ENCODE peak calls at places on chromosomes 7 and 10, in nine cellular contexts. P is chondrocyte; L is fibroblast of lung; R is mammary epithelial cell; N is activated CD8-positive, alpha-beta T cell treated with anti-CD3 and anti-CD28 coated beads for 36 hours; G is CD4-positive, alpha-beta T cell; T is HFFc6; A is cardiac muscle cell; O is AG10803. U is an unnamed sample.

GRCh38 chr7:1271046-1271445 is 38.4 kb downstream of the UNCX start:
- DNase-seq in N (no peak), T (no peak), R (no peak), O (no peak), P (peak), A (no peak), G (no peak), L (no peak), U (no peak)

GRCh38 chr7:81231203-81231922 is 312.5 kb upstream of the SEMA3C start:
- DNase-seq in O (no peak), G (no peak), A (no peak), P (no peak), T (no peak), L (no peak), R (no peak), N (no peak), U (no peak)

GRCh38 chr10:44863344-44864041 is 47.6 kb upstream of the TMEM72 start:
- DNase-seq in P (no peak), L (no peak), G (no peak), N (no peak), R (no peak), T (no peak), O (no peak), A (no peak), U (peak)

GRCh38 chr10:3906511-3907111 is 121.6 kb upstream of the KLF6 start:
- DNase-seq in G (no peak), L (peak), N (no peak), P (no peak), T (no peak), R (no peak), A (no peak), O (peak), U (no peak)

GRCh38 chr10:12869427-12869826 is 132.1 kb downstream of the CCDC3 start:
- DNase-seq in N (no peak), T (no peak), O (no peak), G (no peak), L (no peak), A (peak), R (no peak), P (no peak), U (no peak)

GRCh38 chr10:100729877-100730738 is 15.3 kb upstream of the PAX2 start:
- DNase-seq in R (no peak), G (no peak), A (no peak), N (no peak), O (no peak), P (no peak), L (no peak), T (no peak), U (no peak)

GRCh38 chr10:94747137-94747536 is 15.3 kb upstream of the CYP2C19 start:
- DNase-seq in G (no peak), O (no peak), R (no peak), L (no peak), A (no peak), T (no peak), N (no peak), P (no peak), U (no peak)

GRCh38 chr10:62527019-62527827 is 153.1 kb downstream of the ZNF365 start:
- DNase-seq in A (peak), N (peak), P (no peak), G (no peak), R (no peak), L (no peak), T (no peak), O (no peak), U (no peak)

GRCh38 chr7:50681451-50682045 is 101.1 kb downstream of the GRB10 start:
- DNase-seq in T (no peak), A (no peak), L (no peak), P (no peak), O (no peak), R (no peak), G (no peak), N (no peak), U (no peak)

GRCh38 chr7:46682841-46683624 is 762.0 kb upstream of the IGFBP3 start:
- DNase-seq in A (no peak), O (peak), L (peak), G (no peak), N (no peak), T (peak), P (no peak), R (peak), U (no peak)

GRCh38 chr7:64869912-64870562 is 33.0 kb upstream of the ZNF273 start:
- DNase-seq in N (no peak), A (no peak), G (no peak), P (peak), R (no peak), T (no peak), O (no peak), L (no peak), U (peak)

GRCh38 chr10:119691726-119692125 is 34.1 kb upstream of the INPP5F start:
- DNase-seq in P (no peak), A (no peak), N (no peak), L (no peak), G (no peak), R (no peak), O (no peak), T (no peak), U (no peak)

GRCh38 chr10:47457826-47458225 is 26.1 kb downstream of the ANXA8 start:
- DNase-seq in N (no peak), T (no peak), P (peak), A (no peak), G (no peak), R (no peak), L (no peak), O (no peak), U (peak)

GRCh38 chr7:17674166-17674955 is 265.9 kb downstream of the SNX13 start:
- DNase-seq in O (peak), N (no peak), L (no peak), T (no peak), G (no peak), P (no peak), A (no peak), R (peak), U (no peak)

GRCh38 chr7:118762451-118762850 is 537.9 kb downstream of the ANKRD7 start:
- DNase-seq in R (no peak), G (no peak), A (no peak), L (no peak), P (no peak), N (no peak), T (no peak), O (no peak), U (no peak)

GRCh38 chr10:77359287-77359691 is 278.3 kb downstream of the KCNMA1 start:
- DNase-seq in O (no peak), P (no peak), G (no peak), N (no peak), R (no peak), L (no peak), A (no peak), T (no peak), U (no peak)

GRCh38 chr10:87862644-87863101 is 660 bp downstream of the KLLN start:
- DNase-seq in R (no peak), T (peak), L (no peak), A (no peak), G (no peak), N (peak), P (no peak), O (no peak), U (no peak)

GRCh38 chr7:64951250-64951848 is 39.5 kb downstream of the ZNF117 start:
- DNase-seq in L (peak), G (no peak), T (peak), P (no peak), N (no peak), R (peak), A (peak), O (peak), U (no peak)

GRCh38 chr7:24907311-24907886 is 72.6 kb downstream of the OSBPL3 start:
- DNase-seq in P (no peak), A (peak), R (peak), G (no peak), O (no peak), N (peak), T (peak), L (peak), U (no peak)

GRCh38 chr10:71486465-71487114 is 89.9 kb downstream of the CDH23 start:
- DNase-seq in T (peak), G (no peak), N (peak), P (no peak), R (peak), A (peak), L (peak), O (peak), U (no peak)

GRCh38 chr10:104648421-104648820 is 7.3 kb downstream of the SORCS3 start:
- DNase-seq in G (no peak), O (no peak), L (no peak), P (no peak), A (no peak), T (no peak), R (no peak), N (no peak), U (no peak)

GRCh38 chr10:118568327-118568848 is 27.1 kb downstream of the PRLHR start:
- DNase-seq in N (peak), R (peak), G (peak), L (peak), P (no peak), O (peak), T (peak), A (peak), U (peak)

GRCh38 chr7:29442146-29442545 is 121.5 kb upstream of the PRR15 start:
- DNase-seq in O (no peak), G (no peak), R (peak), N (no peak), P (no peak), T (no peak), A (peak), L (peak), U (no peak)

GRCh38 chr10:44982496-44982895 is 3.9 kb upstream of the DEPP1 start:
- DNase-seq in T (no peak), G (no peak), N (no peak), R (no peak), A (no peak), L (no peak), O (no peak), P (no peak), U (no peak)

GRCh38 chr7:99820408-99821027 is 7.3 kb upstream of the CYP3A43 start:
- DNase-seq in G (no peak), N (no peak), R (no peak), O (no peak), T (no peak), P (no peak), A (no peak), L (no peak), U (no peak)

GRCh38 chr7:114879554-114879953 is 42.3 kb upstream of the MDFIC start:
- DNase-seq in R (no peak), A (no peak), L (peak), G (no peak), N (no peak), P (no peak), O (peak), T (peak), U (no peak)

GRCh38 chr7:74542558-74543117 is 88.9 kb downstream of the GTF2IRD1 start:
- DNase-seq in N (no peak), T (no peak), O (no peak), R (peak), P (no peak), A (peak), G (no peak), L (peak), U (no peak)

GRCh38 chr10:101297901-101298451 is 56.0 kb upstream of the BTRC start:
- DNase-seq in N (peak), O (peak), G (peak), R (peak), P (no peak), A (peak), T (peak), L (peak), U (peak)

GRCh38 chr7:127091620-127092019 is 161.1 kb downstream of the GRM8 start:
- DNase-seq in O (no peak), R (no peak), N (no peak), G (no peak), P (peak), T (no peak), A (no peak), L (no peak), U (no peak)

GRCh38 chr10:68212721-68213352 is 19.1 kb downstream of the ATOH7 start:
- DNase-seq in G (no peak), L (peak), O (peak), R (peak), N (no peak), P (no peak), A (peak), T (peak), U (no peak)

GRCh38 chr7:37089972-37090371 is 358.7 kb downstream of the ELMO1 start:
- DNase-seq in L (no peak), T (no peak), A (no peak), O (peak), G (no peak), R (peak), N (no peak), P (no peak), U (no peak)

GRCh38 chr7:98862716-98863420 is 6.9 kb downstream of the TMEM130 start:
- DNase-seq in G (no peak), N (no peak), O (no peak), T (no peak), P (no peak), L (no peak), R (no peak), A (no peak), U (no peak)

GRCh38 chr7:105806592-105807266 is 69.7 kb downstream of the ATXN7L1 start:
- DNase-seq in R (peak), N (peak), G (no peak), A (peak), O (peak), T (peak), P (no peak), L (peak), U (no peak)

GRCh38 chr7:2228921-2229320 is 3.8 kb downstream of the MAD1L1 start:
- DNase-seq in G (no peak), N (no peak), P (no peak), L (no peak), A (no peak), O (peak), R (no peak), T (no peak), U (no peak)

GRCh38 chr7:125459038-125459437 is 529.4 kb upstream of the POT1 start:
- DNase-seq in P (no peak), A (no peak), G (no peak), R (no peak), T (no peak), L (no peak), O (no peak), N (no peak), U (no peak)

GRCh38 chr7:155589001-155589980 is 42.9 kb upstream of the CNPY1 start:
- DNase-seq in T (no peak), L (no peak), R (no peak), O (no peak), P (peak), N (no peak), A (no peak), G (no peak), U (no peak)

GRCh38 chr7:128419262-128419661 is 9.5 kb upstream of the IMPDH1 start:
- DNase-seq in T (no peak), A (no peak), N (no peak), P (no peak), O (no peak), L (no peak), R (no peak), G (no peak), U (no peak)
- TF ChIP-seq CTCF in T (no peak), A (no peak), N (no peak), P (no peak), O (no peak), L (no peak), R (no peak), G (no peak), U (no peak)

GRCh38 chr7:156820445-156821063 is 72.4 kb downstream of the LMBR1 start:
- DNase-seq in T (no peak), L (no peak), O (no peak), G (no peak), N (no peak), P (no peak), A (no peak), R (no peak), U (no peak)
- TF ChIP-seq CTCF in T (peak), L (no peak), O (peak), G (no peak), N (peak), P (peak), A (peak), R (peak), U (peak)

GRCh38 chr7:128954830-128955797 is 17.4 kb downstream of the IRF5 start:
- DNase-seq in P (no peak), N (no peak), L (peak), O (peak), A (peak), R (peak), G (no peak), T (peak), U (no peak)
- TF ChIP-seq CTCF in P (no peak), N (no peak), L (no peak), O (no peak), A (no peak), R (no peak), G (no peak), T (no peak), U (no peak)

DNA sequence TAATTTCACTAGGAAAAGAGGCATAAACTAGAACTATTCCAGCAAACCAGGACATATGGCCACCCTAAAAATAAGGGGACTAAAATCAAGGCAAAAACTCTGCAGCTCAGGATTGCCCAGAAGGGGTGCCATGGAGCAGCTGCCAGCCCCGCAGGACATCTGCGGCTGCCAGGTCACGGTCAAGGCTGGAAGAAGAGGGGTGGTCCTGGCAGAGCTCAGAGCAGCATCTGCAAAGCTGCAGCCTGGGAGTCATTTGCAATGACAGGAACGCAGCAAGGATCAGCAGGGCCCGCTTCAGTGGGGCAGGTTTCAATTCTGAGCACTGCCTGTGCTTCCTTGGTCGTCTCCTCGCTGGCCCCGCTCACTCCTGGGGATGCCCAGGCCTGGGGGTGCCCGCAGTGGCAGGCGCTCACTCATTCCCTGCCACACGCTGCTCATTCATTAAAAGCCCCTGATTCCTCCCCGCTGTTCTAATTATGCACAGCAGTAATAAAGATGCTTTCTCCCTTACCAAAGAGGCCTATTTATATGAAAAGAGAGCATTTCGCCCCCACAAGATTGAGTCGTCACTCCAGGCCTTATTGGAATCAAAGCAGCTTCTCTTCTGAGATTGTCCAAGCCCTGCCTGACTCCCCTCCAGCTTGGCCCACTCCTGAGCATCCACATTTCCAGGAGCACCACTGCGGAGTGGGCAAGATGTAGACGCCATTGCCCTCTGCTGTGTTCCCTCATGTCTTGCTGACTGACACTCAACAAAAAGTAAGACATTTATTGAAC is 4.6 kb downstream of the HSPA12A start:
- DNase-seq in L (no peak), O (no peak), R (no peak), N (no peak), A (no peak), T (no peak), G (no peak), P (peak), U (no peak)
- TF ChIP-seq CTCF in L (peak), O (peak), R (peak), N (no peak), A (peak), T (peak), G (no peak), P (peak), U (peak)

DNA sequence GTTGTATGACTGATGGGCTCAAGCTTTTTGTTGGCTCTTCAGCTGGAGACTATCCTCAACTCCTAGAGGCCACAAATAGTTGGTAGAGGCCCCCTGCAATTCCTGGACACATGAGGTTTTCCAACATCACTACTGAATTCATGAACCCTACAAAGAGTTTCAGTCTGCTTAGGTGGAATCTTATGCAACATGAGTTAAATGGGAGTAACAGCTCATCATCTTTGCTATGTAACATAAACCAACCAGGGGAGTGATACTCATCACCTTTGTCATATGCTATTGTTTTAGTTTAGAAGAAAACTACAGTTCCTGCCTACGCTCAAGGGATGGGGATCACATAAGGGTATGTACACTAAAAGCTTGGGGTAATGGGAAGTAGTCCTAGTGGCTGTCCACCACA is 729.4 kb downstream of the SORCS1 start:
- DNase-seq in L (no peak), P (no peak), G (no peak), N (no peak), T (no peak), O (no peak), A (no peak), R (peak), U (no peak)
- TF ChIP-seq CTCF in L (no peak), P (no peak), G (no peak), N (no peak), T (no peak), O (no peak), A (no peak), R (no peak), U (no peak)

GRCh38 chr7:48337781-48338180 is 166.5 kb downstream of the ABCA13 start:
- DNase-seq in P (no peak), A (no peak), T (no peak), L (no peak), N (no peak), G (no peak), O (no peak), R (no peak), U (no peak)
- TF ChIP-seq CTCF in P (no peak), A (no peak), T (no peak), L (no peak), N (no peak), G (no peak), O (no peak), R (no peak), U (no peak)

GRCh38 chr10:132397671-132398565 is 918 bp downstream of the PWWP2B start:
- DNase-seq in G (no peak), N (peak), A (peak), L (peak), O (peak), T (peak), R (peak), P (no peak), U (no peak)
- TF ChIP-seq CTCF in G (no peak), N (no peak), A (no peak), L (no peak), O (no peak), T (no peak), R (no peak), P (no peak), U (peak)

DNA sequence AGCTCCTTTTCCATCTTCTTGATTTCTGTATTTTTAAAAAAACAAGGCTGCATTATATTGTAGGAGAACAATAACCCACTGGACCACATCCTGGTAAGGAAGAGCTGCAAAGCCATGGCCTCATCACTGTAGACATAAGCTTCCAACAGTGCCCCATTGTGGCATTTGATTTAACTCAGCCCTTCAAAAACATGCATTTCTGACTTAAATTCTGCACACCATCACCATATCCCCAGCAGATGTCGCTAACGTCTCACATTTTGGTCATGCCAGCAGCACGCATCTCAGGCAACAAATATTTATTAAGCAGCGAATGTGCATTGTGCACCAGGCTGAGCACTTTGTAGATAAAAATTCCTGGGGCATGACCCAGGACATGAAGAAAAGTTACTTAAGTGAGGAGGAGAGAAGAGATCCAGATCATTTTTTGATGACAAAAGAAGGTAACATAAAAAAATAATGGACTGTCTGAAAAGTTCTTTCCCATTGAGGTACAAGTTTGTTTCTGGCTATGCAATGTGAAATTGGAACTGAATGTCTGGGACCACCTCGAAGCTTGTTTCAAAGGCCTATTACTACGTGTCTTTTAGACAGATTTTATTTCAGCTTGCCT is 164.6 kb upstream of the CDCA7L start:
- DNase-seq in O (peak), P (no peak), A (peak), R (peak), N (peak), L (peak), T (peak), G (peak), U (no peak)
- TF ChIP-seq CTCF in O (peak), P (peak), A (peak), R (peak), N (peak), L (peak), T (peak), G (peak), U (peak)

U was measured in type B pancreatic cell.